ENCODE peak calls at places on chromosomes 11 and 22, in five cellular contexts. Z is astrocyte, F is MM.1S, S is HCT116, C is PC-3. V is an unnamed sample.

GRCh38 chr11:95711162-95711944 is 78.2 kb downstream of the FAM76B start:
- DNase-seq in Z (peak; percentile 91), S (no peak), F (no peak), C (no peak), V (peak; percentile 92)

GRCh38 chr22:26485991-26486390 is 2.3 kb downstream of the SRRD start:
- DNase-seq in F (no peak), C (no peak), Z (no peak), S (no peak), V (no peak)

GRCh38 chr11:16280256-16280682 is 76.1 kb downstream of the SOX6 start:
- DNase-seq in C (peak; percentile 36), S (no peak), F (no peak), Z (peak; percentile 2), V (peak; percentile 17)

GRCh38 chr11:46553746-46554204 is 40.0 kb downstream of the AMBRA1 start:
- DNase-seq in Z (peak; percentile 52), S (peak; percentile 62), C (peak; percentile 35), F (no peak), V (peak; percentile 60)

GRCh38 chr11:63738720-63739360 is 29.7 kb downstream of the ZFTA start:
- DNase-seq in F (peak; percentile 53), C (peak; percentile 96), S (peak; percentile 64), Z (peak; percentile 52), V (peak; percentile 65)

GRCh38 chr11:83528877-83529276 is 242.7 kb upstream of the CCDC90B start:
- DNase-seq in F (no peak), Z (no peak), S (no peak), C (no peak), V (no peak)

GRCh38 chr22:26648761-26649363 is 8.5 kb upstream of the MIAT start:
- DNase-seq in S (no peak), C (no peak), F (no peak), Z (no peak), V (no peak)

GRCh38 chr11:44628730-44629361 is 63.4 kb downstream of the CD82 start:
- DNase-seq in F (no peak), S (no peak), Z (no peak), C (no peak), V (no peak)

GRCh38 chr11:112408551-112408950 is 147.9 kb upstream of the PLET1 start:
- DNase-seq in S (no peak), F (no peak), Z (no peak), C (no peak), V (no peak)

GRCh38 chr11:61369372-61370348 is 7.5 kb downstream of the TMEM138 start:
- DNase-seq in C (no peak), Z (peak; percentile 97), S (no peak), F (no peak), V (peak; percentile 93)

GRCh38 chr22:48188211-48188845 is 1425.9 kb downstream of the TBC1D22A start:
- DNase-seq in C (peak; percentile 15), Z (no peak), F (no peak), S (no peak), V (peak; percentile 17)

GRCh38 chr11:46489668-46490560 is 98.3 kb upstream of the CHRM4 start:
- DNase-seq in F (peak; percentile 48), S (peak; percentile 46), Z (peak; percentile 39), C (peak; percentile 59), V (peak; percentile 48)

GRCh38 chr22:49995413-49996191 is 17.0 kb downstream of the IL17REL start:
- DNase-seq in F (no peak), S (no peak), Z (no peak), C (no peak), V (no peak)

GRCh38 chr11:78138281-78138680 is 1.1 kb downstream of the ALG8 start:
- DNase-seq in Z (no peak), C (peak; percentile 54), S (no peak), F (no peak), V (no peak)

GRCh38 chr11:77467993-77468392 is 5.9 kb downstream of the PAK1 start:
- DNase-seq in S (no peak), C (no peak), F (no peak), Z (no peak), V (no peak)

GRCh38 chr11:115409691-115410220 is 94.5 kb downstream of the CADM1 start:
- DNase-seq in C (no peak), Z (no peak), S (no peak), F (no peak), V (no peak)

GRCh38 chr22:46596819-46597218 is 23.4 kb upstream of the GRAMD4 start:
- DNase-seq in Z (no peak), F (no peak), C (peak; percentile 92), S (peak; percentile 76), V (no peak)

GRCh38 chr11:927871-928270 is 2.2 kb downstream of the AP2A2 start:
- DNase-seq in S (no peak), Z (no peak), F (peak; percentile 86), C (no peak), V (no peak)

GRCh38 chr22:42622061-42622710 is 7.5 kb upstream of the POLDIP3 start:
- DNase-seq in F (no peak), Z (no peak), C (no peak), S (no peak), V (no peak)

GRCh38 chr11:13269775-13270174 is 7.8 kb upstream of the BMAL1 start:
- DNase-seq in Z (peak; percentile 69), S (no peak), C (peak; percentile 40), F (no peak), V (no peak)

GRCh38 chr22:50298937-50299656 is 8.3 kb downstream of the PLXNB2 start:
- DNase-seq in C (no peak), Z (no peak), F (no peak), S (no peak), V (no peak)

GRCh38 chr11:134581121-134581626 is 169.1 kb upstream of the B3GAT1 start:
- DNase-seq in Z (no peak), F (no peak), C (no peak), S (no peak), V (no peak)

GRCh38 chr11:69309800-69310280 is 15.9 kb downstream of the MYEOV start:
- DNase-seq in Z (no peak), C (no peak), F (no peak), S (no peak), V (peak; percentile 41)

GRCh38 chr11:111557425-111558111 is 17.0 kb downstream of the LAYN start:
- DNase-seq in C (peak; percentile 98), Z (peak; percentile 99), S (no peak), F (no peak), V (peak; percentile 93)

GRCh38 chr11:131688056-131688693 is 317.8 kb downstream of the NTM start:
- DNase-seq in F (peak; percentile 66), S (no peak), Z (peak; percentile 12), C (peak; percentile 63), V (peak; percentile 48)

GRCh38 chr11:19627566-19627965 is 85.1 kb upstream of the NAV2 start:
- DNase-seq in S (no peak), C (no peak), Z (no peak), F (no peak), V (no peak)

GRCh38 chr22:42766860-42767259 is 46.2 kb upstream of the A4GALT start:
- DNase-seq in C (no peak), S (no peak), F (no peak), Z (no peak), V (no peak)

GRCh38 chr22:46661221-46661851 is 41.1 kb downstream of the GRAMD4 start:
- DNase-seq in S (peak; percentile 62), F (no peak), Z (peak; percentile 56), C (peak; percentile 85), V (peak; percentile 62)

GRCh38 chr11:5631969-5632635 is 7.3 kb downstream of the TRIM34 start:
- DNase-seq in F (peak; percentile 50), Z (no peak), C (no peak), S (no peak), V (no peak)

GRCh38 chr11:127056338-127056971 is 55.9 kb upstream of the KIRREL3 start:
- DNase-seq in F (no peak), C (no peak), Z (no peak), S (no peak), V (no peak)

GRCh38 chr11:5291207-5291838 is 10.4 kb downstream of the OR51B4 start:
- DNase-seq in C (peak; percentile 46), S (peak; percentile 35), Z (no peak), F (peak; percentile 68), V (peak; percentile 70)

GRCh38 chr11:94773842-94774241 is 5.7 kb downstream of the AMOTL1 start:
- DNase-seq in C (no peak), F (no peak), S (no peak), Z (no peak), V (no peak)

GRCh38 chr11:22304337-22304961 is 33.7 kb upstream of the SLC17A6 start:
- DNase-seq in Z (peak; percentile 13), F (peak; percentile 56), C (peak; percentile 37), S (peak; percentile 18), V (peak; percentile 21)

GRCh38 chr11:46200537-46201281 is 76.8 kb upstream of the CREB3L1 start:
- DNase-seq in F (no peak), S (no peak), Z (peak; percentile 18), C (peak; percentile 61), V (no peak)

DNA sequence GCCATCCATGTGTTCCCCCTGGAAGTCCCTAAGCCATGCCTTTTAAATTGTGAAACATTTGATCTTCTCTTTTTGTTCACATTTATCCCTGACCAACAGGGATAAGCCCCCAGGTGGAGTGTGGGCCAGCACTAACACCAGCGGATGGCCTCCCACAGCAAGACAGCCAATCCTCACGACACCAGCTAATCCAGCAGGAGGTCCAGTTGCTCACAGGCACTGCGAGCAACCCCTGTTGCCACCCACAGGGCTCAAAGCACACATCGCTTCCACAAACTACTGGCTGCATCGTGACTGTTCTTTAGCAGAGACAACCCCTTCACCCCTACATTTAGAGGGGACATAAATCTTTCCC is 2.0 kb downstream of the PCSK7 start:
- DNase-seq in Z (no peak), S (no peak), C (no peak), F (no peak), V (no peak)
- H3K79me2 ChIP-seq in Z (peaks cover 57% of the 10 kb centered on the region), S (peaks cover 34% of the 10 kb centered on the region), C (peaks cover 36% of the 10 kb centered on the region), F (peaks cover 32% of the 10 kb centered on the region), V (peaks cover 35% of the 10 kb centered on the region)

GRCh38 chr11:75530577-75530976 is 4.8 kb upstream of the GDPD5 start:
- DNase-seq in Z (no peak), C (no peak), S (no peak), F (no peak), V (no peak)
- H2AFZ ChIP-seq in Z (no peak overlapping the region), C (no peak overlapping the region), S (no peak overlapping the region), F (no peak overlapping the region), V (no peak overlapping the region)

GRCh38 chr11:64876835-64877341 is 1.5 kb downstream of the EHD1 start:
- DNase-seq in C (peak; percentile 76), F (no peak), Z (no peak), S (no peak), V (peak; percentile 63)
- H3K79me2 ChIP-seq in C (peaks cover 72% of the 10 kb centered on the region), F (peaks cover 45% of the 10 kb centered on the region), Z (peaks cover 57% of the 10 kb centered on the region), S (peaks cover 63% of the 10 kb centered on the region), V (peaks cover 58% of the 10 kb centered on the region)

DNA sequence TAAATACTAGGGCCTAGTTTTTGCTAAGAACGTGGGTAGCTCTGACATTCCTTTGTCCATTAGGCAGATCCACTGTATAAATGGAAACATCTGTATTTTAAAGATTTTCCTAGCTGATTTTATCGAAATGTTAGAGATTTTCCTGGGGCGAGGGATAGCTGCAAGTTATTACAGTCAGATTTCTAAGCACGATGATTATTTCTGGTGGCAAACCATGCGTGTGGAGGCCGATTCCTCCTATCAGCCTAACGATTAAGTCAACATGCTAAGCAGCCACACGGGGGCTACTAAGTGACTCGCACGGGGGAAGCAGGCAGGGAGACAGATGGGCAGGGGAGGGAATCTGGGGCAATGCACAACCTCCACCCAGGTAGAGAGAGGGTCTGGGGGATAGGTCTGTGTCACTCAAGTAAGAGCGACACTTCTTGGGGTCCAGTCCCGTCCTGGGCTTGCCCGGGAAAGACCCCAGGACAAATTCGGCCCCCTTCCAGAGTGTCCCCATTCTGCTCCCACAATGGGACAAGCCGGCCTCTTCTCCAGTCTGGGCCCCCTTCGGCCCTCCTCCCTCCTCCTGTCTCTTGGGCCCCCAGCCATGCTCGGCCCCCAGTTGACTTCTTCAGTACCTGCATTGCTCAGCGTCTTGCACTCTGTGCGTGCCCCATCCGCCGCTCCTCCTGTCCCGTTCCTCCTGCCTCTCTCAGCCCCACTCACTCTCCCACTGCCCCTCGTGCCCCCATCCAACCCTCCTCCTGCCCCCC is 571 bp downstream of the C11orf24 start:
- DNase-seq in S (peak; percentile 61), Z (peak; percentile 77), C (peak; percentile 79), F (peak; percentile 91), V (peak; percentile 77)
- H2AFZ ChIP-seq in S (no peak overlapping the region), Z (peak overlapping the region; percentile 25), C (peak overlapping the region; percentile 74), F (peak overlapping the region; percentile 34), V (no peak overlapping the region)

V was measured in fibroblast of lung.